ENCODE peak calls at places on chromosomes 4 and X, in five cellular contexts. One of them, this sample, is unnamed.

GRCh38 chr4:48909697-48910096 is 3.1 kb upstream of the OCIAD2 start:
- DNase-seq in GM23248: peak; percentile 99
- DNase-seq in right atrium auricular region: no peak
- DNase-seq in IMR-90: peak; percentile 99
- DNase-seq in CD8-positive, alpha-beta memory T cell: no peak
- DNase-seq in this sample: peak; percentile 93

GRCh38 chrX:15398874-15399273 is 14.7 kb upstream of the VEGFD start:
- DNase-seq in GM23248: no peak
- DNase-seq in right atrium auricular region: no peak
- DNase-seq in CD8-positive, alpha-beta memory T cell: no peak
- DNase-seq in IMR-90: no peak
- DNase-seq in this sample: no peak

GRCh38 chr4:113433116-113433515 is 328.4 kb downstream of the CAMK2D start:
- DNase-seq in GM23248: peak; percentile 36
- DNase-seq in CD8-positive, alpha-beta memory T cell: no peak
- DNase-seq in right atrium auricular region: no peak
- DNase-seq in IMR-90: no peak
- DNase-seq in this sample: no peak

GRCh38 chr4:69066945-69067344 is 29.3 kb upstream of the UGT2B7 start:
- DNase-seq in right atrium auricular region: no peak
- DNase-seq in GM23248: no peak
- DNase-seq in CD8-positive, alpha-beta memory T cell: no peak
- DNase-seq in IMR-90: peak; percentile 37
- DNase-seq in this sample: no peak

GRCh38 chr4:112753333-112753732 is 116.4 kb downstream of the LARP7 start:
- DNase-seq in GM23248: no peak
- DNase-seq in CD8-positive, alpha-beta memory T cell: no peak
- DNase-seq in right atrium auricular region: no peak
- DNase-seq in IMR-90: no peak
- DNase-seq in this sample: no peak

GRCh38 chr4:8721621-8722020 is 129.1 kb downstream of the CPZ start:
- DNase-seq in CD8-positive, alpha-beta memory T cell: no peak
- DNase-seq in IMR-90: no peak
- DNase-seq in GM23248: no peak
- DNase-seq in right atrium auricular region: no peak
- DNase-seq in this sample: no peak

GRCh38 chrX:106959897-106960296 is 39.7 kb downstream of the CLDN2 start:
- DNase-seq in IMR-90: peak; percentile 33
- DNase-seq in GM23248: peak; percentile 37
- DNase-seq in CD8-positive, alpha-beta memory T cell: no peak
- DNase-seq in right atrium auricular region: no peak
- DNase-seq in this sample: peak; percentile 69

GRCh38 chr4:2419814-2420213 is 1.1 kb downstream of the CFAP99 start:
- DNase-seq in right atrium auricular region: no peak
- DNase-seq in CD8-positive, alpha-beta memory T cell: no peak
- DNase-seq in GM23248: no peak
- DNase-seq in IMR-90: no peak
- DNase-seq in this sample: no peak

GRCh38 chr4:108533245-108533844 is 87.0 kb upstream of the RPL34 start:
- DNase-seq in IMR-90: no peak
- DNase-seq in CD8-positive, alpha-beta memory T cell: no peak
- DNase-seq in right atrium auricular region: no peak
- DNase-seq in GM23248: no peak
- DNase-seq in this sample: no peak

GRCh38 chrX:38102875-38103274 is 96.5 kb downstream of the SYTL5 start:
- DNase-seq in GM23248: no peak
- DNase-seq in right atrium auricular region: no peak
- DNase-seq in IMR-90: no peak
- DNase-seq in CD8-positive, alpha-beta memory T cell: no peak
- DNase-seq in this sample: no peak

GRCh38 chrX:11558972-11559371 is 106.7 kb downstream of the ARHGAP6 start:
- DNase-seq in GM23248: peak; percentile 17
- DNase-seq in CD8-positive, alpha-beta memory T cell: peak; percentile 12
- DNase-seq in right atrium auricular region: no peak
- DNase-seq in IMR-90: no peak
- DNase-seq in this sample: no peak

GRCh38 chrX:45711231-45711630 is 510.6 kb upstream of the DIPK2B start:
- DNase-seq in CD8-positive, alpha-beta memory T cell: no peak
- DNase-seq in IMR-90: peak; percentile 28
- DNase-seq in GM23248: peak; percentile 41
- DNase-seq in right atrium auricular region: no peak
- DNase-seq in this sample: peak; percentile 33

GRCh38 chrX:31546130-31546529 is 474.3 kb upstream of the FTHL17 start:
- DNase-seq in CD8-positive, alpha-beta memory T cell: no peak
- DNase-seq in right atrium auricular region: no peak
- DNase-seq in IMR-90: peak; percentile 76
- DNase-seq in GM23248: peak; percentile 89
- DNase-seq in this sample: peak; percentile 47

GRCh38 chr4:177907736-177908424 is 465.6 kb upstream of the AGA start:
- DNase-seq in CD8-positive, alpha-beta memory T cell: no peak
- DNase-seq in GM23248: no peak
- DNase-seq in right atrium auricular region: no peak
- DNase-seq in IMR-90: no peak
- DNase-seq in this sample: no peak

GRCh38 chr4:76984788-76985211 is 35.2 kb downstream of the SEPTIN11 start:
- DNase-seq in GM23248: peak; percentile 99
- DNase-seq in IMR-90: peak; percentile 100
- DNase-seq in CD8-positive, alpha-beta memory T cell: no peak
- DNase-seq in right atrium auricular region: peak; percentile 92
- DNase-seq in this sample: peak; percentile 98

GRCh38 chr4:26782830-26783202 is 77.8 kb upstream of the STIM2 start:
- DNase-seq in GM23248: no peak
- DNase-seq in IMR-90: no peak
- DNase-seq in CD8-positive, alpha-beta memory T cell: no peak
- DNase-seq in right atrium auricular region: no peak
- DNase-seq in this sample: peak; percentile 38

GRCh38 chr4:187478292-187479205 is 517.0 kb upstream of the ZFP42 start:
- DNase-seq in right atrium auricular region: no peak
- DNase-seq in IMR-90: peak; percentile 95
- DNase-seq in CD8-positive, alpha-beta memory T cell: no peak
- DNase-seq in GM23248: peak; percentile 51
- DNase-seq in this sample: peak; percentile 89

GRCh38 chr4:71772592-71772991 is 11.3 kb downstream of the GC start:
- DNase-seq in IMR-90: no peak
- DNase-seq in GM23248: no peak
- DNase-seq in right atrium auricular region: no peak
- DNase-seq in CD8-positive, alpha-beta memory T cell: no peak
- DNase-seq in this sample: no peak

GRCh38 chrX:110915120-110915519 is 119.5 kb upstream of the CHRDL1 start:
- DNase-seq in right atrium auricular region: no peak
- DNase-seq in IMR-90: peak; percentile 69
- DNase-seq in GM23248: peak; percentile 72
- DNase-seq in CD8-positive, alpha-beta memory T cell: no peak
- DNase-seq in this sample: peak; percentile 61

GRCh38 chrX:35122756-35123155 is 180.2 kb downstream of the FAM47B start:
- DNase-seq in GM23248: no peak
- DNase-seq in CD8-positive, alpha-beta memory T cell: no peak
- DNase-seq in right atrium auricular region: no peak
- DNase-seq in IMR-90: peak; percentile 70
- DNase-seq in this sample: no peak

GRCh38 chr4:152172146-152172545 is 363.7 kb downstream of the FBXW7 start:
- DNase-seq in GM23248: no peak
- DNase-seq in IMR-90: no peak
- DNase-seq in CD8-positive, alpha-beta memory T cell: no peak
- DNase-seq in right atrium auricular region: no peak
- DNase-seq in this sample: no peak

GRCh38 chr4:40594261-40595178 is 35.1 kb downstream of the RBM47 start:
- DNase-seq in CD8-positive, alpha-beta memory T cell: no peak
- DNase-seq in IMR-90: peak; percentile 79
- DNase-seq in GM23248: peak; percentile 88
- DNase-seq in right atrium auricular region: no peak
- DNase-seq in this sample: peak; percentile 82

GRCh38 chrX:56798866-56799864 is 70.1 kb downstream of the NBDY start:
- DNase-seq in right atrium auricular region: peak; percentile 55
- DNase-seq in IMR-90: no peak
- DNase-seq in CD8-positive, alpha-beta memory T cell: no peak
- DNase-seq in GM23248: no peak
- DNase-seq in this sample: no peak

GRCh38 chrX:139924069-139924695 is 8.7 kb downstream of the ATP11C start:
- DNase-seq in GM23248: no peak
- DNase-seq in IMR-90: no peak
- DNase-seq in right atrium auricular region: no peak
- DNase-seq in CD8-positive, alpha-beta memory T cell: no peak
- DNase-seq in this sample: no peak

DNA sequence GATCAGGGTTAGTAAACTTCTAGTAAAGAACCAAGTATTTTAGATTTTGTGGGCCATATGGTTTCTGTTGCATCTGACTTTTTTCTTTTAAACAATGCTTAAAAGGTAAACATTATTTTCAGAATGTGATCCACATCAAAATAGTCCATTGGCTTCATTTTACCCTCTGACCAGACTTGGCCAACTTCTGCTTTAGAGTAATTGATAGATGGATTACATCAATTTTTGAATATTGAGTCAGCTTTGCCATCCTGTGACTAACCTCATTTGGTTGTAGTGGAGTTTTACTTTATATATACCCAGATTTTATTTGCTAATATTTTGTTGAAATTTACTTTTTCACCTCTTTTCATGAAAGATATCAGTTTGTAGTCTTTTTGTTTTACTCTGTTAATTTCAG is 559.8 kb downstream of the TLL1 start:
- DNase-seq in CD8-positive, alpha-beta memory T cell: no peak
- DNase-seq in GM23248: no peak
- DNase-seq in IMR-90: no peak
- DNase-seq in right atrium auricular region: no peak
- DNase-seq in this sample: peak; percentile 35
- H3K9me3 ChIP-seq in CD8-positive, alpha-beta memory T cell: no peaks in the 10 kb centered on the region
- H3K9me3 ChIP-seq in GM23248: no peaks in the 10 kb centered on the region
- H3K9me3 ChIP-seq in IMR-90: peaks cover 4% of the 10 kb centered on the region
- H3K9me3 ChIP-seq in right atrium auricular region: no peaks in the 10 kb centered on the region
- H3K9me3 ChIP-seq in this sample: no peaks in the 10 kb centered on the region

GRCh38 chr4:184349283-184350039 is 124.9 kb downstream of the IRF2 start:
- DNase-seq in CD8-positive, alpha-beta memory T cell: no peak
- DNase-seq in right atrium auricular region: no peak
- DNase-seq in GM23248: no peak
- DNase-seq in IMR-90: no peak
- DNase-seq in this sample: no peak

GRCh38 chr4:184352891-184353290 is 121.5 kb downstream of the IRF2 start:
- DNase-seq in CD8-positive, alpha-beta memory T cell: no peak
- DNase-seq in right atrium auricular region: no peak
- DNase-seq in IMR-90: no peak
- DNase-seq in GM23248: no peak
- DNase-seq in this sample: no peak

GRCh38 chr4:184350213-184350817 is 124.0 kb downstream of the IRF2 start:
- DNase-seq in IMR-90: no peak
- DNase-seq in GM23248: no peak
- DNase-seq in right atrium auricular region: peak; percentile 47
- DNase-seq in CD8-positive, alpha-beta memory T cell: no peak
- DNase-seq in this sample: no peak

GRCh38 chr4:184350964-184351363 is 123.4 kb downstream of the IRF2 start:
- DNase-seq in IMR-90: no peak
- DNase-seq in GM23248: no peak
- DNase-seq in right atrium auricular region: no peak
- DNase-seq in CD8-positive, alpha-beta memory T cell: no peak
- DNase-seq in this sample: no peak

DNA sequence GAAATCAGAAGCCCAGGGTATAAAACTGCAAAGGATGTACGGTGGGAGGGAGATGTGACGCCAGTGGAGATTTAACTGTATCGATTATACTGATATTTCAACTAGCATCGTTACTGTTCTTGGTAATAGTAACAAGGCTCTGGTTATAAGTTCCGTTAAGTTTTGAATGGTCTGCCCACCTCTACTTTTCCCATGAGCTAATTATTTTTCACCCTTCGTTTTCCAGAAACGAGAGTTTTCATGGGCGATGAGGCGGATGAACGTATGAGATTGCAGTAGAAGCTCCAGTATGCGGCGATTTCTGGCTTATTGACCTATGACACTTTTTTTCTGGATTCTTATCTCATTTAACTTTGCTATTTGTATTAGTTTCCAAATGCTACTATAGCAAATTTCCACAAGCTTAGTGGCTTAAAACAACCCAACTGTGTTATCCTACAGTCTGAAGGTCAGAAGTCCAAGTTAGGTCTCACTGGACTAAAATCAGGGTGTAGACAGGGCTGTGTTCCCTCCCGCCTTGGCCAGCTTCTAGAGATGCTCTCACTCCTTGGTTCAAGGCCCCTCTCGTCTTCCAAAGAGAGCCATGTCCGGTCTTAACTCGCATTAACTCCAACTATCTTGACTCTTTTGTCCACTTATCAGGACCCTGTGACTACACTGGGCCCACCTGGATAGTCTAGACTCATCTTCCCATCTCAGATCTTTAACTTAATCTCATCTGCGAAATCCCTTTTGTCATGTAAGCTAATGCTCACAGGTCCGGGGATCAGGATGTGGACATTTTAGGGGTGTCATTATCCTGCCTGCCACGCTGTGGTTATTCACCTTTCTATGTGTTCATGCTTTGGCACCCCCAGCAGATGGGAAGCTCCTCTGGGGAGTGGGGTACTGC is 122.5 kb downstream of the IRF2 start:
- DNase-seq in GM23248: no peak
- DNase-seq in IMR-90: no peak
- DNase-seq in CD8-positive, alpha-beta memory T cell: no peak
- DNase-seq in right atrium auricular region: peak; percentile 54
- DNase-seq in this sample: no peak
- H3K4me1 ChIP-seq in GM23248: peaks cover 11% of the 10 kb centered on the region
- H3K4me1 ChIP-seq in IMR-90: peaks cover 23% of the 10 kb centered on the region
- H3K4me1 ChIP-seq in CD8-positive, alpha-beta memory T cell: peaks cover 10% of the 10 kb centered on the region
- H3K4me1 ChIP-seq in right atrium auricular region: peaks cover 42% of the 10 kb centered on the region
- H3K4me1 ChIP-seq in this sample: peaks cover 26% of the 10 kb centered on the region

GRCh38 chr4:173666-174314 is 49.5 kb downstream of the ZNF718 start:
- DNase-seq in CD8-positive, alpha-beta memory T cell: no peak
- DNase-seq in GM23248: no peak
- DNase-seq in IMR-90: no peak
- DNase-seq in right atrium auricular region: no peak
- DNase-seq in this sample: no peak

GRCh38 chr4:175986-176385 is 51.7 kb downstream of the ZNF718 start:
- DNase-seq in GM23248: no peak
- DNase-seq in right atrium auricular region: no peak
- DNase-seq in IMR-90: no peak
- DNase-seq in CD8-positive, alpha-beta memory T cell: no peak
- DNase-seq in this sample: no peak

GRCh38 chr4:176995-177394 is 52.7 kb downstream of the ZNF718 start:
- DNase-seq in GM23248: no peak
- DNase-seq in CD8-positive, alpha-beta memory T cell: no peak
- DNase-seq in right atrium auricular region: no peak
- DNase-seq in IMR-90: no peak
- DNase-seq in this sample: no peak
- H3K9me3 ChIP-seq in GM23248: peaks cover 2% of the 10 kb centered on the region
- H3K9me3 ChIP-seq in CD8-positive, alpha-beta memory T cell: peaks cover 26% of the 10 kb centered on the region
- H3K9me3 ChIP-seq in right atrium auricular region: peaks cover 99% of the 10 kb centered on the region
- H3K9me3 ChIP-seq in IMR-90: peaks cover 37% of the 10 kb centered on the region
- H3K9me3 ChIP-seq in this sample: peaks cover 100% of the 10 kb centered on the region

DNA sequence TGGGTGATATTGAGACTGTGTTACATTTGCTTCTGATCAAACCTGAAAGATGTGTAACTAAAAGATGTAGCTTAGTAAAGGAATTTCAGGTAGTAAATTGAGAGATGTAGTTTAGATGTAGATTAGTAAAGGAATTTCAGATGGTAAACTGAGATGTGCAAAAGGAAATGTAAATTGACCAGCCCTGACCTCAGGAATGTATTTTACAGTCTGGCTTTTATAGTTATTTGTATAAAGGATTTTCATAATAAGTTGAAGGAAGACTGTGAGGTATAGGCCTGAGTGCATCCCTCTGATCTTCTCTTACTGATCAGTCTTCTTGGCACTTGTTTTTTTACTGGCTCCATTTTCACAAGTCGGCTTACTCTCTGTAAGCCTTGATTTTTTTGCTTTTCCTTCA is 3.2 kb downstream of the KLHL2 start:
- DNase-seq in IMR-90: no peak
- DNase-seq in CD8-positive, alpha-beta memory T cell: no peak
- DNase-seq in right atrium auricular region: no peak
- DNase-seq in GM23248: no peak
- DNase-seq in this sample: peak; percentile 11
- H3K4me1 ChIP-seq in IMR-90: peaks cover 4% of the 10 kb centered on the region
- H3K4me1 ChIP-seq in CD8-positive, alpha-beta memory T cell: peaks cover 39% of the 10 kb centered on the region
- H3K4me1 ChIP-seq in right atrium auricular region: peaks cover 19% of the 10 kb centered on the region
- H3K4me1 ChIP-seq in GM23248: peaks cover 26% of the 10 kb centered on the region
- H3K4me1 ChIP-seq in this sample: peaks cover 16% of the 10 kb centered on the region

GRCh38 chr4:155005395-155006087 is 202.9 kb upstream of the NPY2R start:
- DNase-seq in CD8-positive, alpha-beta memory T cell: no peak
- DNase-seq in GM23248: peak; percentile 54
- DNase-seq in right atrium auricular region: no peak
- DNase-seq in IMR-90: peak; percentile 36
- DNase-seq in this sample: peak; percentile 48
- H3K9me3 ChIP-seq in CD8-positive, alpha-beta memory T cell: no peaks in the 10 kb centered on the region
- H3K9me3 ChIP-seq in GM23248: no peaks in the 10 kb centered on the region
- H3K9me3 ChIP-seq in right atrium auricular region: no peaks in the 10 kb centered on the region
- H3K9me3 ChIP-seq in IMR-90: no peaks in the 10 kb centered on the region
- H3K9me3 ChIP-seq in this sample: no peaks in the 10 kb centered on the region

This sample was measured in adipocyte.